ENCODE peak calls at places on chromosomes 4 and X, in seven cellular contexts. Z is DND-41, K is ovary, W is suprapubic skin, O is GM23248, H is tibial artery, Y is ascending aorta. M is an unnamed sample. For H3K27me3, the result is how much of the 10 kb centered on the place peaks cover.

GRCh38 chrX:22121161-22121560 is 89.0 kb downstream of the PHEX start:
- DNase-seq in Z (no peak), K (no peak), W (no peak), O (no peak), H (no peak), Y (no peak), M (no peak)

GRCh38 chr4:101441446-101441845 is 94.1 kb upstream of the PPP3CA start:
- DNase-seq in Z (no peak), K (no peak), W (no peak), O (no peak), H (no peak), Y (no peak), M (no peak)

GRCh38 chrX:32170481-32170880 is 1040.9 kb downstream of the DMD start:
- DNase-seq in Z (no peak), K (no peak), W (no peak), O (no peak), H (no peak), Y (no peak), M (no peak)

GRCh38 chrX:12360389-12360788 is 222.1 kb downstream of the FRMPD4 start:
- DNase-seq in Z (no peak), K (no peak), W (no peak), O (peak), H (no peak), Y (no peak), M (no peak)

GRCh38 chr4:131974730-131975129 is 1174.4 kb upstream of the PCDH10 start:
- DNase-seq in Z (no peak), K (no peak), W (no peak), O (peak), H (no peak), Y (no peak), M (no peak)

GRCh38 chrX:70826715-70827114 is 81.8 kb downstream of the TEX11 start:
- DNase-seq in Z (no peak), K (no peak), W (no peak), O (no peak), H (no peak), Y (no peak), M (no peak)

GRCh38 chrX:47202316-47202715 is 8.7 kb downstream of the UBA1 start:
- DNase-seq in Z (no peak), K (no peak), W (no peak), O (no peak), H (no peak), Y (no peak), M (no peak)

GRCh38 chrX:23380581-23380980 is 45.9 kb downstream of the PTCHD1 start:
- DNase-seq in Z (no peak), K (no peak), W (no peak), O (no peak), H (no peak), Y (no peak), M (no peak)

GRCh38 chrX:9844936-9845573 is 58.8 kb downstream of the SHROOM2 start:
- DNase-seq in Z (no peak), K (no peak), W (no peak), O (no peak), H (no peak), Y (no peak), M (no peak)

GRCh38 chrX:154991476-154991875 is 31.0 kb downstream of the F8 start:
- DNase-seq in Z (no peak), K (no peak), W (no peak), O (no peak), H (no peak), Y (no peak), M (no peak)

GRCh38 chr4:178136736-178137345 is 694.6 kb upstream of the AGA start:
- DNase-seq in Z (no peak), K (no peak), W (no peak), O (no peak), H (peak), Y (no peak), M (no peak)

GRCh38 chr4:15006416-15007024 is 4.2 kb downstream of the CPEB2 start:
- DNase-seq in Z (no peak), K (no peak), W (no peak), O (peak), H (no peak), Y (no peak), M (no peak)

GRCh38 chr4:108117473-108118182 is 51.1 kb downstream of the LEF1 start:
- DNase-seq in Z (peak), K (no peak), W (no peak), O (no peak), H (no peak), Y (no peak), M (no peak)

GRCh38 chrX:74523870-74524735 is 90.3 kb downstream of the RLIM start:
- DNase-seq in Z (no peak), K (no peak), W (no peak), O (peak), H (no peak), Y (no peak), M (no peak)

GRCh38 chr4:100823066-100823992 is 305.5 kb upstream of the EMCN start:
- DNase-seq in Z (no peak), K (no peak), W (no peak), O (peak), H (no peak), Y (no peak), M (no peak)

GRCh38 chr4:8293131-8293975 is 23.8 kb downstream of the HTRA3 start:
- DNase-seq in Z (no peak), K (peak), W (peak), O (no peak), H (peak), Y (no peak), M (no peak)

GRCh38 chr4:144787365-144788263 is 141.7 kb downstream of the HHIP start:
- DNase-seq in Z (no peak), K (no peak), W (no peak), O (peak), H (no peak), Y (no peak), M (no peak)

GRCh38 chrX:135421537-135421931 is 210 bp upstream of the SMIM10L2A start:
- DNase-seq in Z (no peak), K (peak), W (peak), O (peak), H (peak), Y (peak), M (peak)

GRCh38 chrX:9676311-9676710 is 89.3 kb downstream of the GPR143 start:
- DNase-seq in Z (no peak), K (no peak), W (no peak), O (peak), H (no peak), Y (no peak), M (no peak)

GRCh38 chr4:34105311-34105710 is 2139.0 kb downstream of the ARAP2 start:
- DNase-seq in Z (no peak), K (no peak), W (no peak), O (peak), H (no peak), Y (no peak), M (no peak)

GRCh38 chr4:89797117-89797516 is 39.8 kb downstream of the SNCA start:
- DNase-seq in Z (no peak), K (peak), W (no peak), O (peak), H (no peak), Y (no peak), M (no peak)

GRCh38 chr4:128521634-128522253 is 234.1 kb upstream of the PGRMC2 start:
- DNase-seq in Z (no peak), K (no peak), W (no peak), O (peak), H (no peak), Y (no peak), M (no peak)

GRCh38 chrX:1767026-1767425 is 152.2 kb downstream of the ASMT start:
- DNase-seq in Z (no peak), K (no peak), W (no peak), O (no peak), H (no peak), Y (no peak), M (no peak)

GRCh38 chr4:132001542-132001941 is 1147.6 kb upstream of the PCDH10 start:
- DNase-seq in Z (no peak), K (no peak), W (no peak), O (peak), H (no peak), Y (no peak), M (no peak)

GRCh38 chr4:90979551-90979950 is 852.4 kb downstream of the CCSER1 start:
- DNase-seq in Z (no peak), K (no peak), W (no peak), O (no peak), H (no peak), Y (no peak), M (no peak)

GRCh38 chr4:56408978-56409377 is 21.7 kb upstream of the AASDH start:
- DNase-seq in Z (no peak), K (no peak), W (no peak), O (no peak), H (no peak), Y (no peak), M (no peak)

GRCh38 chr4:173013232-173013932 is 155.2 kb upstream of the GALNT7 start:
- DNase-seq in Z (peak), K (no peak), W (no peak), O (peak), H (no peak), Y (no peak), M (no peak)

GRCh38 chr4:138050601-138051000 is 191.5 kb downstream of the SLC7A11 start:
- DNase-seq in Z (no peak), K (no peak), W (no peak), O (no peak), H (no peak), Y (no peak), M (no peak)

GRCh38 chrX:27675493-27675892 is 85.3 kb downstream of the DCAF8L2 start:
- DNase-seq in Z (no peak), K (no peak), W (no peak), O (peak), H (no peak), Y (no peak), M (no peak)

GRCh38 chr4:16025268-16025667 is 58.6 kb downstream of the PROM1 start:
- DNase-seq in Z (no peak), K (no peak), W (no peak), O (no peak), H (no peak), Y (no peak), M (peak)

DNA sequence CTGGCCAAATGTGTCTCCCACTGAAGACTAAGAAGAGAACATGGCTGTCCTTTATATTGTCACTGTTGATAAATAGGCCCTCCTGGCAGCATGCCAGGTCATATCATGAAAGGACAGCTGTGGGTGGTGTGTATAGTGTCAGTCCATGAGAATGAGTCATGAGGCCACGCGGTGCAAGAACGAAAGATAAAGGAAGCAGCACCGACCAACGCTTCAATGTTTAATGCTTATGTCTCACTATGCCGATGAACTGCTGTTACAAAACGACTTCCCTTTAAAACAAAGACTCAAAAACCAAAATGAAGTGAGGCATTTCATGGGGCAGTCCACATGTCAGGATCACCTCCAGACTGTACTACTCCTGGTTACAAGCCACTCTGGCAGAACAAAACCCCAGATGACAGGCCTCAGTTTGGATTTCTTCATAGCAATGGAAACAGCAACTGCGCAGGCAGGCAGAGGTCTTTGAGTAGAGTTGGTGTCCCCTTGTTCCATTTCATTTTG is 5.2 kb upstream of the TCEANC start:
- DNase-seq in Z (no peak), K (peak), W (peak), O (no peak), H (peak), Y (no peak), M (peak)
- H3K27me3 ChIP-seq in Z (under half), K (under half), W (under half), O (under half), H (under half), Y (under half), M (under half)

DNA sequence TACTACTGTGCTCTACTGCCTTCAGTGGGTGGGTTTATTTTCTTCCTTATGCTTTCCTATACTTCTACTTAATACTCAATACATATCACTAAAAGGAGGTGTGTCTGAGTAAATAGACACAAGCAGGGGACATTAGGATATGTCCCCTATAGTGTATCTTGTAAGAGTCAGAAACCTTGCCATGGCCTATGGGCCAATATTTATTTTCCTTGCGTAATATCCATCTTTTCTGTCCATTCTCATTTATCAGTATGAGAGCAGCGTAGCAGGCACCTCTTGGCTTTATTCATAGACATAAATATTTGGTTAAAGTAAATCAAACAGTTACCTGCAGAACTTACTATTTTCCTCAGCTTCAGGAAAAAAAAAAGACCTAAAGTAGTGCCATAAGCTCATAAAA is 46.6 kb upstream of the PHF8 start:
- DNase-seq in Z (no peak), K (no peak), W (no peak), O (no peak), H (no peak), Y (no peak), M (no peak)
- H3K27me3 ChIP-seq in Z (under half), K (under half), W (under half), O (under half), H (under half), Y (under half), M (under half)

GRCh38 chr4:139493176-139493575 is 39.3 kb downstream of the RAB33B start:
- DNase-seq in Z (no peak), K (no peak), W (no peak), O (no peak), H (no peak), Y (no peak), M (no peak)
- H3K27me3 ChIP-seq in Z (under half), K (under half), W (under half), O (under half), H (under half), Y (under half), M (under half)

GRCh38 chrX:151175283-151176062 is 911 bp upstream of the GPR50 start:
- DNase-seq in Z (no peak), K (no peak), W (no peak), O (no peak), H (no peak), Y (no peak), M (no peak)
- H3K27me3 ChIP-seq in Z (under half), K (under half), W (half or more), O (under half), H (under half), Y (under half), M (under half)

GRCh38 chr4:4860803-4861591 is 1.5 kb downstream of the MSX1 start:
- DNase-seq in Z (no peak), K (no peak), W (no peak), O (peak), H (no peak), Y (no peak), M (no peak)
- H3K27me3 ChIP-seq in Z (under half), K (under half), W (half or more), O (under half), H (half or more), Y (under half), M (under half)

GRCh38 chr4:1004071-1004418 is 7.4 kb upstream of the FGFRL1 start:
- DNase-seq in Z (no peak), K (no peak), W (no peak), O (no peak), H (no peak), Y (no peak), M (no peak)
- H3K27me3 ChIP-seq in Z (under half), K (under half), W (half or more), O (under half), H (half or more), Y (under half), M (half or more)

DNA sequence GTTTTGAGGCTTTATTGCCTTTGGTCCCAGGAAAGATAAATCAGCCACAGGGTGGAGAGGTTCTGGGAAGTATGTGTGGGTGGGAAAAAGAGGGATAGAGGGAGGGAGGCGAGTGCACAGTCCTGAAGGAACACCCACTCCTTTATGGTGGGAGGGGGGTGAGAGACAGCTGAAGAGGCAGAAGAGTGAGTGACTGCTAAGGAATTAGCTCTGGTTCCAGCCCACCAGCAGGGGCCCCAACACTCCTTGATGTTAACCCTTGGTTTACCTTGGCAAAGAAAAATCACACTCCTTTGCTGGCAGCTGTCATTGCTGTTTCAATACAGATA is 82.0 kb downstream of the HS6ST2 start:
- DNase-seq in Z (no peak), K (no peak), W (no peak), O (no peak), H (no peak), Y (no peak), M (no peak)
- H3K27me3 ChIP-seq in Z (under half), K (under half), W (under half), O (under half), H (under half), Y (under half), M (under half)

M was measured in esophagus muscularis mucosa.